ENCODE peak calls at places on chromosomes 7 and 10, in six cellular contexts. L, K, E, S, I and P are unnamed samples.

GRCh38 chr10:71302451-71302850 is 16.6 kb upstream of the SLC29A3 start:
- DNase-seq in S (no peak), L (no peak), I (no peak), K (no peak), E (no peak), P (no peak)

GRCh38 chr7:48904975-48905374 is 19.4 kb upstream of the CDC14C start:
- DNase-seq in S (no peak), L (no peak), I (no peak), K (no peak), E (no peak), P (no peak)

GRCh38 chr10:94630017-94630688 is 53.4 kb upstream of the CYP2C18 start:
- DNase-seq in L (peak; percentile 64), K (peak; percentile 45), I (peak; percentile 42), E (peak; percentile 12), S (no peak), P (peak; percentile 5)

GRCh38 chr7:55016061-55016745 is 2.6 kb upstream of the EGFR start:
- DNase-seq in E (no peak), S (no peak), L (no peak), I (no peak), K (no peak), P (no peak)

GRCh38 chr7:2181077-2181854 is 51.5 kb downstream of the MAD1L1 start:
- DNase-seq in L (no peak), I (peak; percentile 28), S (no peak), K (no peak), E (no peak), P (no peak)

GRCh38 chr10:46228076-46229071 is 58.4 kb upstream of the ANTXRL start:
- DNase-seq in I (peak; percentile 89), S (peak; percentile 77), E (peak; percentile 70), L (peak; percentile 87), K (peak; percentile 59), P (no peak)

GRCh38 chr10:73887038-73888015 is 13.0 kb upstream of the CAMK2G start:
- DNase-seq in E (peak; percentile 86), L (peak; percentile 97), S (no peak), I (peak; percentile 98), K (no peak), P (no peak)

GRCh38 chr10:3924344-3924743 is 139.3 kb upstream of the KLF6 start:
- DNase-seq in I (peak; percentile 93), K (no peak), S (no peak), L (peak; percentile 47), E (peak; percentile 97), P (no peak)

GRCh38 chr7:17415955-17416354 is 117.5 kb downstream of the AHR start:
- DNase-seq in K (no peak), L (no peak), E (no peak), S (no peak), I (no peak), P (no peak)

DNA sequence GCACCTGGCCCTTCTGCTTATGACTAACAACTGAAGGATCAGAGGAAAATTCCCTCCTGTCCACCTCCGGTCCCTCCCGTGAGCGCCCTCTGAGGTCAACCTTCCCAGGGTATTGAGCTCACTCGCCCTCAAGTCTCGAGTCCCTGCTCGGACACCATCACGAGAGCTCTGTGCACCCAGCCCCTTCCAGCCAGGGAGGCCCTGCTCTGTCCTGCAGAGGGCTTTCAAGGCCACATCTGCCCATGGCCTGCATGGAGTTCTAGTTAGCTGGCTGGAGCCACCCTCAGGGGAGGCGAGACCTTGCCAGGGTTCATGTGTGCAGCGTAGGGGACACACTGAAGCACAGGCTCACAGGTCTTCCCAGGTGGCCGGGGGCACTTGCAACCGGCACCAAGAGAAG is 110.9 kb upstream of the MACROH2A2 start:
- DNase-seq in L (no peak), E (no peak), K (no peak), I (no peak), S (no peak), P (no peak)
- H3K4me3 ChIP-seq in L (no peak overlapping the region), E (no peak overlapping the region), K (no peak overlapping the region), I (no peak overlapping the region), S (no peak overlapping the region), P (no peak overlapping the region)

DNA sequence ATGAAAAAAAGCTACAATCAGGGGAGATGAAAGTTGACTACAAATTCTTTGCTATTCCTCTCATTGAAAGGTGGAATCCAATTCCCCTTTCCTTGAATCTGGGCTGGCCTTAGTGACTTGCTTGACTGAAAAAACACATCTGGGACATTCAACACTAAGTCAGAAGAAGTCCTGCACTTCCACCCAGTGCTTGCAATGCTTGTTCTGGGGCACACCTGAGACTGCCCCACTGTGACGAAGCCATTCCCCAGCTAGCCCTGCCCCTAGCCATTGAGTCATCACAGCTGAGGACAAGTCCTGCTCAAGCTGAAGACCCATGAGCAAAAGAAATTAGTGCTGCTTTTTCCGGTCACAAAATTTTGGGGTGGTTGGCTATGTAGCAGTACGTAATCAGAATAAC is 19.2 kb upstream of the GRID1 start:
- DNase-seq in K (no peak), S (no peak), E (no peak), I (no peak), L (no peak), P (no peak)
- H3K27me3 ChIP-seq in K (no peaks in the 10 kb centered on the region), S (peaks cover 13% of the 10 kb centered on the region), E (peaks cover 42% of the 10 kb centered on the region), I (peaks cover 54% of the 10 kb centered on the region), L (peaks cover 49% of the 10 kb centered on the region), P (no peaks in the 10 kb centered on the region)

DNA sequence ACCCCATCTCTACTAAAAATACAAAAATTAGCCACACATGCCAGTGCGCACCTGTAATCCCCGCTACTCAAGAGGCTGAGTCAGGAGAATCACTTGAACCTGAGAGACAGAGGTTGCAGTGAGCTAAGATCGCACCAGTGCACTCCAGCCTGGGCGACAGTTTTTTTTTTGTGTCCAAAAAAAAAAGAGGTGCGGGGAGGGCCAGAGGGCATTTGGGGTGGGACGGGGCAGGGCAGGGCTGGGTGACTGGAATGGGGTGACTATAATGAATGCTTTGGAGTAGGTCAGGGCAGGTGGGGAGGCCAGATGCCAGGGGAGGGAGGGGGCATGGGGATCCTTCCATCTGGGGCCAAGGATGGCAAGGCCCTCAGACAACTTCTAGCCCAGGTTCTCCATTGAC is 23.5 kb downstream of the GTF2IRD1 start:
- DNase-seq in K (no peak), L (no peak), E (no peak), I (no peak), S (no peak), P (no peak)
- H3K4me1 ChIP-seq in K (no peaks in the 10 kb centered on the region), L (peaks cover 44% of the 10 kb centered on the region), E (peaks cover 49% of the 10 kb centered on the region), I (peaks cover 45% of the 10 kb centered on the region), S (no peaks in the 10 kb centered on the region), P (no peaks in the 10 kb centered on the region)

GRCh38 chr7:537911-538634 is 18.4 kb upstream of the PDGFA start:
- DNase-seq in K (no peak), I (peak; percentile 91), E (peak; percentile 89), S (no peak), L (peak; percentile 80), P (no peak)
- H3K4me3 ChIP-seq in K (no peak overlapping the region), I (no peak overlapping the region), E (no peak overlapping the region), S (no peak overlapping the region), L (no peak overlapping the region), P (no peak overlapping the region)

GRCh38 chr10:89210794-89211425 is 3.8 kb upstream of the CH25H start:
- DNase-seq in E (peak; percentile 46), K (no peak), L (peak; percentile 31), I (peak; percentile 38), S (no peak), P (no peak)

GRCh38 chr10:89207801-89208551 is 859 bp upstream of the CH25H start:
- DNase-seq in I (peak; percentile 62), L (peak; percentile 65), E (no peak), S (no peak), K (no peak), P (no peak)

GRCh38 chr10:89206402-89207180 is 526 bp downstream of the CH25H start:
- DNase-seq in I (peak; percentile 66), S (peak; percentile 78), K (no peak), E (peak; percentile 24), L (peak; percentile 45), P (peak; percentile 70)

GRCh38 chr10:89207181-89207800 is at the start of gene CH25H:
- DNase-seq in I (peak; percentile 96), S (peak; percentile 28), L (peak; percentile 91), E (peak; percentile 74), K (peak; percentile 7), P (peak; percentile 19)

DNA sequence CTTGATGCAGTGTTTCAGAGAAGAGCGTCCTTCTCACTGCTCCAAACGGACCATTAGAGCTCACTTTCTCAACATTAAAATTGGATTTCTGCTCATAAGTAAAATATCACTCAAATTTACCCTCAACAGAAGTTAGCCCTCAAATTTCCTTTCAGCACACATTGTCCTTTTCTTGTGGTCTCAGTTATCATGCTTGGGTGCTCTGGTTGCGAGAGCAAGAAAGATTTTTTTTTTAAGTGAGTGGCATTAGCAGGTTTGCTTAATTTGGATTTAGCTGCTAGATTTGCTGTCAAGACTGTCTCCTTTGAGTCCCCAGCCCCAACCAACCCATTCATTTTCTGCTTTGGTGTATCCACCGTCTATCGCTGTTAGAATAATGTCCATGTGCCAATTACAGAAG is 2.6 kb upstream of the CH25H start:
- DNase-seq in E (no peak), K (no peak), I (no peak), L (no peak), S (no peak), P (no peak)
- H3K27me3 ChIP-seq in E (peaks cover 8% of the 10 kb centered on the region), K (peaks cover 12% of the 10 kb centered on the region), I (no peaks in the 10 kb centered on the region), L (no peaks in the 10 kb centered on the region), S (peaks cover 25% of the 10 kb centered on the region), P (no peaks in the 10 kb centered on the region)

DNA sequence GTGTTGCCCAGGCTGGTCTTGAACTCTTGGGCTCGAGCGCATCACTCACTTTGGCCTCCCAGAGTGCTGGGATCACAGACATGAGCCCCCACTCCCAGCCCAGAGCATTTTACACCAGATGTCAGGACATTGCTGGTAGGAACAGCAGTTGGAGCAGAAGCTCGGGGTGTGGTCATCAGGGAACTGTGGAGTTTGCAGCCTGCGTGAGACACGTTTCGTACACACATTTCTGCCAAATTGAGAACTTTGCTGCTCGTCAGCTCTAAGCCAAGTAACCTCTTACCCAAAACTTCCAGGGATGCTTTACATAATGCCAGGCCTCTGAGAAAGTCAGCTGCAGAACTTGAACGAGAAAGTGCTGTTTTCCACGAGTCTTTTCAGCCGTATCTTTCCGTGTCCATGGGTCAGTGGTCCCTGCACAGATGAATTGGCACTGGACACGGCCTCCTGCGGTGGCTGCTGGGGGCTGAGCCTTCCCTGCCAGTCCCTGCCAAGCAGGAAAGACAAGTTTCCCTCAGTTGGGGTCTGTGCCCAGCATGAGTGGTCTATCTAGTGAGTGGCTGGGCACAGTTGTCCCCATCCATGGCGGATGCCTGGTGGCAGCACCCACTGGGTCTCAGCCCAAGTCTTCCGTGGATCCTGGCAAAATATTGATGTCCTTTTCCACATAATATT is 54.4 kb downstream of the DNAJB6 start:
- DNase-seq in E (no peak), L (no peak), I (no peak), K (no peak), S (no peak), P (no peak)
- H3K4me1 ChIP-seq in E (peaks cover 1% of the 10 kb centered on the region), L (peaks cover 36% of the 10 kb centered on the region), I (peaks cover 24% of the 10 kb centered on the region), K (no peaks in the 10 kb centered on the region), S (peaks cover 8% of the 10 kb centered on the region), P (peaks cover 17% of the 10 kb centered on the region)

DNA sequence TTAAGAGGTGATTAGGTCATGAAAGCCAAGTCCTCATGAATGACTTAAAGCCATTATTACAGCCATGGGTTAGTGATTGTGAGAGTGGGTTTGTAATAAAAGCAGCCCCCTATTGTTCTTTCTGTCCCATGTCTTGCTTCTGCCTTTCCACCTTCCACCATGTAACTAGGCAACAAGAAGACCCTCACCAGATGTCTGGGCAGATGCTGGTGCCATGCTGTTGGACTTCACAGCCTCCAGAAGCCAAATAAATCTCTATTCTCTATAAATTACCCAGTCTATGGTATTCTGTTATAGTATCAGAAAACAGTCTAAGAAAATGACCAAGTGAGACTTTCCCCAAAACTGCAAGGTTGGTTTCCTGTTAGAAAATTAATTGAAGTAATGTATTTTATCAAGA is 460.3 kb upstream of the ADARB2 start:
- DNase-seq in L (no peak), S (no peak), E (no peak), I (no peak), K (no peak), P (no peak)
- H3K4me3 ChIP-seq in L (no peak overlapping the region), S (no peak overlapping the region), E (no peak overlapping the region), I (no peak overlapping the region), K (no peak overlapping the region), P (no peak overlapping the region)

GRCh38 chr7:69246758-69247157 is 351.5 kb upstream of the AUTS2 start:
- DNase-seq in E (no peak), S (no peak), K (no peak), L (no peak), I (peak; percentile 4), P (no peak)
- H3K27me3 ChIP-seq in E (no peaks in the 10 kb centered on the region), S (peaks cover 5% of the 10 kb centered on the region), K (no peaks in the 10 kb centered on the region), L (no peaks in the 10 kb centered on the region), I (no peaks in the 10 kb centered on the region), P (no peaks in the 10 kb centered on the region)